ENCODE peak calls at places on chromosomes 2 and 18, in seven cellular contexts. One of them, this sample, is unnamed.

GRCh38 chr2:9319338-9319715 is 104.0 kb downstream of the ITGB1BP1 start:
- DNase-seq in uterus: no peak
- DNase-seq in astrocyte of the cerebellum: no peak
- DNase-seq in body of pancreas: no peak
- DNase-seq in A673: no peak
- DNase-seq in cardiac fibroblast: no peak
- DNase-seq in lower leg skin: peak; percentile 76
- DNase-seq in this sample: no peak

GRCh38 chr2:36459725-36460137 is 104.2 kb downstream of the CRIM1 start:
- DNase-seq in astrocyte of the cerebellum: no peak
- DNase-seq in lower leg skin: no peak
- DNase-seq in body of pancreas: peak; percentile 23
- DNase-seq in cardiac fibroblast: peak; percentile 71
- DNase-seq in A673: peak; percentile 64
- DNase-seq in uterus: no peak
- DNase-seq in this sample: no peak

GRCh38 chr2:60441791-60442190 is 111.7 kb downstream of the BCL11A start:
- DNase-seq in body of pancreas: no peak
- DNase-seq in A673: no peak
- DNase-seq in lower leg skin: no peak
- DNase-seq in cardiac fibroblast: no peak
- DNase-seq in uterus: no peak
- DNase-seq in astrocyte of the cerebellum: no peak
- DNase-seq in this sample: no peak

GRCh38 chr2:68506170-68506569 is 38.8 kb downstream of the APLF start:
- DNase-seq in lower leg skin: no peak
- DNase-seq in A673: no peak
- DNase-seq in cardiac fibroblast: no peak
- DNase-seq in body of pancreas: no peak
- DNase-seq in uterus: no peak
- DNase-seq in astrocyte of the cerebellum: no peak
- DNase-seq in this sample: no peak

GRCh38 chr2:77397763-77398162 is 124.4 kb downstream of the LRRTM4 start:
- DNase-seq in lower leg skin: no peak
- DNase-seq in astrocyte of the cerebellum: no peak
- DNase-seq in uterus: no peak
- DNase-seq in body of pancreas: no peak
- DNase-seq in A673: no peak
- DNase-seq in cardiac fibroblast: no peak
- DNase-seq in this sample: no peak

GRCh38 chr18:71327443-71328120 is 1038.7 kb downstream of the SOCS6 start:
- DNase-seq in cardiac fibroblast: no peak
- DNase-seq in body of pancreas: no peak
- DNase-seq in astrocyte of the cerebellum: no peak
- DNase-seq in A673: peak; percentile 31
- DNase-seq in uterus: no peak
- DNase-seq in lower leg skin: no peak
- DNase-seq in this sample: no peak

GRCh38 chr2:30636311-30636710 is 170.9 kb downstream of the CAPN13 start:
- DNase-seq in lower leg skin: no peak
- DNase-seq in A673: no peak
- DNase-seq in cardiac fibroblast: no peak
- DNase-seq in body of pancreas: no peak
- DNase-seq in astrocyte of the cerebellum: no peak
- DNase-seq in uterus: no peak
- DNase-seq in this sample: no peak

GRCh38 chr2:177282101-177282573 is 17.6 kb upstream of the NFE2L2 start:
- DNase-seq in astrocyte of the cerebellum: peak; percentile 57
- DNase-seq in body of pancreas: no peak
- DNase-seq in lower leg skin: no peak
- DNase-seq in cardiac fibroblast: no peak
- DNase-seq in uterus: no peak
- DNase-seq in A673: peak; percentile 31
- DNase-seq in this sample: peak; percentile 11

GRCh38 chr2:240397542-240397916 is 37.9 kb upstream of the GPC1 start:
- DNase-seq in lower leg skin: peak; percentile 85
- DNase-seq in astrocyte of the cerebellum: no peak
- DNase-seq in body of pancreas: peak; percentile 6
- DNase-seq in uterus: peak; percentile 10
- DNase-seq in cardiac fibroblast: no peak
- DNase-seq in A673: no peak
- DNase-seq in this sample: peak; percentile 14

GRCh38 chr2:137826373-137827372 is 137.6 kb upstream of the HNMT start:
- DNase-seq in cardiac fibroblast: no peak
- DNase-seq in lower leg skin: no peak
- DNase-seq in A673: no peak
- DNase-seq in body of pancreas: no peak
- DNase-seq in astrocyte of the cerebellum: no peak
- DNase-seq in uterus: no peak
- DNase-seq in this sample: no peak

GRCh38 chr18:9380571-9381390 is 46.2 kb downstream of the TWSG1 start:
- DNase-seq in body of pancreas: peak; percentile 49
- DNase-seq in uterus: no peak
- DNase-seq in astrocyte of the cerebellum: no peak
- DNase-seq in lower leg skin: no peak
- DNase-seq in A673: peak; percentile 17
- DNase-seq in cardiac fibroblast: peak; percentile 30
- DNase-seq in this sample: no peak

GRCh38 chr2:85547089-85547858 is 8.3 kb downstream of the MAT2A start:
- DNase-seq in cardiac fibroblast: no peak
- DNase-seq in lower leg skin: peak; percentile 52
- DNase-seq in astrocyte of the cerebellum: no peak
- DNase-seq in uterus: no peak
- DNase-seq in body of pancreas: peak; percentile 50
- DNase-seq in A673: no peak
- DNase-seq in this sample: no peak

GRCh38 chr2:118643286-118643685 is 204.2 kb downstream of the EN1 start:
- DNase-seq in body of pancreas: no peak
- DNase-seq in lower leg skin: no peak
- DNase-seq in uterus: no peak
- DNase-seq in astrocyte of the cerebellum: no peak
- DNase-seq in cardiac fibroblast: peak; percentile 11
- DNase-seq in A673: no peak
- DNase-seq in this sample: no peak

DNA sequence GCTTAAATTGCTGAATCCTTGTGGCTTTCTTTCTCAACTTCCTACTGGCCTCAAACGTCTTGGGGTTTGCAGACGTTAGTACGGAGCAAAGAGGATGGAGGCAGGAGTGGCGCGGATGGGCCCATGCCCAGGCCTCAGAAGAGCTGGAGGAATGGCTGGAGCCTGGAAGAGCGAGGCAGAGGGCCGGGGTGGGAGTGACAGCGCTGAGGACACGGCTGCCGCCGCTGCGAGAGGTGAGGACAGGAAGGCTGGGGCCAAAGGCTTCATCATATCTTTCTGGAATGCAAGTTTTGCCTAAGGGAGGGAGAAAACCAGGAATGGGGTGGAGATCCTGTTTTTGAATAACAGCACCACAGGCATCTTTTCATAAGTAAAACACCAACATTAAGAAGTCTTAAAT is 178.5 kb upstream of the SESTD1 start:
- DNase-seq in A673: no peak
- DNase-seq in uterus: no peak
- DNase-seq in body of pancreas: no peak
- DNase-seq in astrocyte of the cerebellum: no peak
- DNase-seq in cardiac fibroblast: no peak
- DNase-seq in lower leg skin: no peak
- DNase-seq in this sample: no peak
- H3K4me3 ChIP-seq in A673: no peak overlapping the region
- H3K4me3 ChIP-seq in uterus: no peak overlapping the region
- H3K4me3 ChIP-seq in body of pancreas: no peak overlapping the region
- H3K4me3 ChIP-seq in astrocyte of the cerebellum: no peak overlapping the region
- H3K4me3 ChIP-seq in cardiac fibroblast: no peak overlapping the region
- H3K4me3 ChIP-seq in lower leg skin: no peak overlapping the region
- H3K4me3 ChIP-seq in this sample: no peak overlapping the region

GRCh38 chr2:191845876-191846786 is 757 bp downstream of the CAVIN2 start:
- DNase-seq in astrocyte of the cerebellum: no peak
- DNase-seq in uterus: peak; percentile 31
- DNase-seq in cardiac fibroblast: no peak
- DNase-seq in lower leg skin: no peak
- DNase-seq in A673: no peak
- DNase-seq in body of pancreas: no peak
- DNase-seq in this sample: no peak

GRCh38 chr2:191844706-191845105 is 2.2 kb downstream of the CAVIN2 start:
- DNase-seq in cardiac fibroblast: peak; percentile 17
- DNase-seq in body of pancreas: no peak
- DNase-seq in uterus: no peak
- DNase-seq in lower leg skin: no peak
- DNase-seq in A673: no peak
- DNase-seq in astrocyte of the cerebellum: no peak
- DNase-seq in this sample: no peak

GRCh38 chr2:191846787-191847620 is at the start of gene CAVIN2:
- DNase-seq in body of pancreas: peak; percentile 55
- DNase-seq in uterus: peak; percentile 82
- DNase-seq in lower leg skin: peak; percentile 90
- DNase-seq in astrocyte of the cerebellum: peak; percentile 78
- DNase-seq in cardiac fibroblast: peak; percentile 85
- DNase-seq in A673: peak; percentile 57
- DNase-seq in this sample: no peak

GRCh38 chr2:191847764-191848163 is 876 bp upstream of the CAVIN2 start:
- DNase-seq in body of pancreas: no peak
- DNase-seq in cardiac fibroblast: no peak
- DNase-seq in lower leg skin: no peak
- DNase-seq in astrocyte of the cerebellum: no peak
- DNase-seq in uterus: no peak
- DNase-seq in A673: no peak
- DNase-seq in this sample: no peak

GRCh38 chr2:191845248-191845715 is 1.6 kb downstream of the CAVIN2 start:
- DNase-seq in astrocyte of the cerebellum: no peak
- DNase-seq in lower leg skin: no peak
- DNase-seq in A673: no peak
- DNase-seq in cardiac fibroblast: peak; percentile 36
- DNase-seq in body of pancreas: peak; percentile 9
- DNase-seq in uterus: peak; percentile 42
- DNase-seq in this sample: peak; percentile 52
- H3K4me3 ChIP-seq in astrocyte of the cerebellum: peak overlapping the region; percentile 20
- H3K4me3 ChIP-seq in lower leg skin: peak overlapping the region; percentile 1
- H3K4me3 ChIP-seq in A673: no peak overlapping the region
- H3K4me3 ChIP-seq in cardiac fibroblast: peak overlapping the region; percentile 56
- H3K4me3 ChIP-seq in body of pancreas: no peak overlapping the region
- H3K4me3 ChIP-seq in uterus: peak overlapping the region; percentile 48
- H3K4me3 ChIP-seq in this sample: no peak overlapping the region

DNA sequence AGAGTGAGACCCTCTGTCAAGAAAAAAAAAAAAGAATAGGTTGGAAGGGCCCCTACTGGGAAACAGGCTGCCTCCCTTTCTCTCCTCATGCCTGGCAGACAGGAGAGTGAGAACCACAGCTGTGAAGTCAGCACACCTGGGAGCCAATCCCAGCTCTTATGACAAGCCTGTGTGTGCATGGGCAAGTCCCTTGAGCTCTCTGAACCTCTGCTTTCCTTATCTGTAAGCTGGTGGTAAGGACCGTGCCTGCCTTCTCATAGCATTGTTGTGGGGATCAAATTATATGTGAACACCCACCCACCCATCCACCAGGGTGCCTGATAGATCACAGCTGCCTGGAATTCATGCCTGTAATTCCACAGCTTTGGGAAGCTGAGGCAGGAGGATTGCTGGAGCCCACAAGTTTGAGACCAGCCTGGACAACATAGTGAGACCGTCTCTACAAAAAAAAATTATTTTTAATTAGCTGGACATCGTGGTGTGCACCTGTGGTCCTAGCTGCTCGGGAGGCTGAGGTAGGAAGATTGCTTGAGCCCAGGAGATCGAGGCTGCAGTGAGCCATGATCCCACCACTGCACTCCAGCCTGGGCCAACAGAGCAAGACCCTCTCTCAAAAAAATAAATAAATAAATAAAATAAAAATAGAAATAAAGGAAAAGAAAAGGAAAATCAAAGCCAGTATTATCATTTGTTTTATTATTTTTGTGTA is 66.9 kb upstream of the MCFD2 start:
- DNase-seq in A673: no peak
- DNase-seq in lower leg skin: no peak
- DNase-seq in astrocyte of the cerebellum: no peak
- DNase-seq in body of pancreas: no peak
- DNase-seq in cardiac fibroblast: no peak
- DNase-seq in uterus: no peak
- DNase-seq in this sample: no peak
- H3K4me3 ChIP-seq in A673: no peak overlapping the region
- H3K4me3 ChIP-seq in lower leg skin: no peak overlapping the region
- H3K4me3 ChIP-seq in astrocyte of the cerebellum: no peak overlapping the region
- H3K4me3 ChIP-seq in body of pancreas: no peak overlapping the region
- H3K4me3 ChIP-seq in cardiac fibroblast: no peak overlapping the region
- H3K4me3 ChIP-seq in uterus: no peak overlapping the region
- H3K4me3 ChIP-seq in this sample: no peak overlapping the region

DNA sequence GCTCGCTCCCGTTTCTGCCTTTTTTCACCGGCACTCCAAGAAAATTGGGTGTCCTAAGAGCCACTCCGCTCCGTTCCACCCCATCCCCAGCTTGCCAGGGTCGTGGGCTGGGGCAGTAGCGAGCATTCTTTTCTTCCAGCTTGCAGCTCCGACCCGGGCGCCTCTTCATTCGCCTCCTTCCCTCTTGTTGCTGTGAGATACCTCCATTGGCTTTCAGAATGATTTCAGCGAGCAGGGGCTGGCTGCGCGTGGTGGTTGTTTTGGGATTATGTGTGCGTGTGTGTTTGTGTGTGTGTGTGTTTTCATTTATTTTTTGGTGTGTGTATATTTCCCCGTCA is 1.2 kb downstream of the HOXD3 start:
- DNase-seq in A673: no peak
- DNase-seq in cardiac fibroblast: no peak
- DNase-seq in body of pancreas: no peak
- DNase-seq in astrocyte of the cerebellum: no peak
- DNase-seq in lower leg skin: no peak
- DNase-seq in uterus: no peak
- DNase-seq in this sample: no peak
- H3K4me3 ChIP-seq in A673: peak overlapping the region; percentile 48
- H3K4me3 ChIP-seq in cardiac fibroblast: no peak overlapping the region
- H3K4me3 ChIP-seq in body of pancreas: no peak overlapping the region
- H3K4me3 ChIP-seq in astrocyte of the cerebellum: peak overlapping the region; percentile 31
- H3K4me3 ChIP-seq in lower leg skin: no peak overlapping the region
- H3K4me3 ChIP-seq in uterus: peak overlapping the region; percentile 38
- H3K4me3 ChIP-seq in this sample: peak overlapping the region; percentile 76

GRCh38 chr2:1480671-1481076 is 67.4 kb downstream of the TPO start:
- DNase-seq in cardiac fibroblast: no peak
- DNase-seq in uterus: no peak
- DNase-seq in A673: no peak
- DNase-seq in astrocyte of the cerebellum: no peak
- DNase-seq in body of pancreas: no peak
- DNase-seq in lower leg skin: peak; percentile 74
- DNase-seq in this sample: no peak
- H3K4me3 ChIP-seq in cardiac fibroblast: no peak overlapping the region
- H3K4me3 ChIP-seq in uterus: no peak overlapping the region
- H3K4me3 ChIP-seq in A673: no peak overlapping the region
- H3K4me3 ChIP-seq in astrocyte of the cerebellum: no peak overlapping the region
- H3K4me3 ChIP-seq in body of pancreas: no peak overlapping the region
- H3K4me3 ChIP-seq in lower leg skin: no peak overlapping the region
- H3K4me3 ChIP-seq in this sample: no peak overlapping the region

This sample was measured in BE2C.